ENCODE peak calls at places on chromosomes 2 and 18, in eight cellular contexts. One of them, this sample, is unnamed.

GRCh38 chr2:207162319-207162718 is 3.4 kb downstream of the KLF7 start:
- DNase-seq in OCI-LY7: no peak
- DNase-seq in CD4-positive, CD25-positive, alpha-beta regulatory T cell: no peak
- DNase-seq in mesendoderm: no peak
- DNase-seq in NCI-H2171 treated with DMSO at 0.1 percent for 48 hours: no peak
- DNase-seq in NCI-H748 treated with DMSO at 0.1 percent for 48 hours: no peak
- DNase-seq in iris pigment epithelial cell: peak
- DNase-seq in dorsolateral prefrontal cortex: no peak
- DNase-seq in this sample: no peak

GRCh38 chr2:10523406-10524189 is 75.5 kb upstream of the ODC1 start:
- DNase-seq in NCI-H748 treated with DMSO at 0.1 percent for 48 hours: no peak
- DNase-seq in mesendoderm: no peak
- DNase-seq in OCI-LY7: no peak
- DNase-seq in dorsolateral prefrontal cortex: peak
- DNase-seq in NCI-H2171 treated with DMSO at 0.1 percent for 48 hours: no peak
- DNase-seq in CD4-positive, CD25-positive, alpha-beta regulatory T cell: no peak
- DNase-seq in iris pigment epithelial cell: no peak
- DNase-seq in this sample: peak

GRCh38 chr2:30503007-30503691 is 56.1 kb downstream of the LCLAT1 start:
- DNase-seq in NCI-H2171 treated with DMSO at 0.1 percent for 48 hours: no peak
- DNase-seq in mesendoderm: peak
- DNase-seq in CD4-positive, CD25-positive, alpha-beta regulatory T cell: peak
- DNase-seq in NCI-H748 treated with DMSO at 0.1 percent for 48 hours: no peak
- DNase-seq in iris pigment epithelial cell: peak
- DNase-seq in OCI-LY7: no peak
- DNase-seq in dorsolateral prefrontal cortex: no peak
- DNase-seq in this sample: no peak

GRCh38 chr18:3468066-3468705 is 18.2 kb downstream of the TGIF1 start:
- DNase-seq in CD4-positive, CD25-positive, alpha-beta regulatory T cell: no peak
- DNase-seq in dorsolateral prefrontal cortex: no peak
- DNase-seq in iris pigment epithelial cell: no peak
- DNase-seq in OCI-LY7: no peak
- DNase-seq in NCI-H748 treated with DMSO at 0.1 percent for 48 hours: no peak
- DNase-seq in mesendoderm: peak
- DNase-seq in NCI-H2171 treated with DMSO at 0.1 percent for 48 hours: no peak
- DNase-seq in this sample: no peak

GRCh38 chr18:75156831-75157230 is 52.1 kb downstream of the PTGR3 start:
- DNase-seq in OCI-LY7: no peak
- DNase-seq in CD4-positive, CD25-positive, alpha-beta regulatory T cell: no peak
- DNase-seq in mesendoderm: no peak
- DNase-seq in NCI-H2171 treated with DMSO at 0.1 percent for 48 hours: no peak
- DNase-seq in dorsolateral prefrontal cortex: no peak
- DNase-seq in iris pigment epithelial cell: no peak
- DNase-seq in NCI-H748 treated with DMSO at 0.1 percent for 48 hours: no peak
- DNase-seq in this sample: no peak

GRCh38 chr18:9927392-9928063 is 13.7 kb downstream of the VAPA start:
- DNase-seq in dorsolateral prefrontal cortex: no peak
- DNase-seq in NCI-H748 treated with DMSO at 0.1 percent for 48 hours: no peak
- DNase-seq in CD4-positive, CD25-positive, alpha-beta regulatory T cell: no peak
- DNase-seq in OCI-LY7: no peak
- DNase-seq in NCI-H2171 treated with DMSO at 0.1 percent for 48 hours: no peak
- DNase-seq in mesendoderm: no peak
- DNase-seq in iris pigment epithelial cell: no peak
- DNase-seq in this sample: no peak

GRCh38 chr2:98505311-98505808 is 60.7 kb downstream of the INPP4A start:
- DNase-seq in NCI-H748 treated with DMSO at 0.1 percent for 48 hours: no peak
- DNase-seq in iris pigment epithelial cell: no peak
- DNase-seq in CD4-positive, CD25-positive, alpha-beta regulatory T cell: no peak
- DNase-seq in mesendoderm: no peak
- DNase-seq in NCI-H2171 treated with DMSO at 0.1 percent for 48 hours: no peak
- DNase-seq in dorsolateral prefrontal cortex: no peak
- DNase-seq in OCI-LY7: no peak
- DNase-seq in this sample: no peak

GRCh38 chr2:211132046-211132445 is 575.6 kb downstream of the CPS1 start:
- DNase-seq in NCI-H748 treated with DMSO at 0.1 percent for 48 hours: no peak
- DNase-seq in dorsolateral prefrontal cortex: no peak
- DNase-seq in OCI-LY7: no peak
- DNase-seq in iris pigment epithelial cell: peak
- DNase-seq in CD4-positive, CD25-positive, alpha-beta regulatory T cell: no peak
- DNase-seq in NCI-H2171 treated with DMSO at 0.1 percent for 48 hours: no peak
- DNase-seq in mesendoderm: no peak
- DNase-seq in this sample: no peak

GRCh38 chr2:211138551-211138950 is 582.2 kb downstream of the CPS1 start:
- DNase-seq in iris pigment epithelial cell: no peak
- DNase-seq in mesendoderm: no peak
- DNase-seq in CD4-positive, CD25-positive, alpha-beta regulatory T cell: no peak
- DNase-seq in OCI-LY7: no peak
- DNase-seq in dorsolateral prefrontal cortex: no peak
- DNase-seq in NCI-H748 treated with DMSO at 0.1 percent for 48 hours: no peak
- DNase-seq in NCI-H2171 treated with DMSO at 0.1 percent for 48 hours: no peak
- DNase-seq in this sample: no peak

GRCh38 chr2:80896576-80896975 is 592.0 kb upstream of the LRRTM1 start:
- DNase-seq in mesendoderm: peak
- DNase-seq in NCI-H2171 treated with DMSO at 0.1 percent for 48 hours: no peak
- DNase-seq in OCI-LY7: peak
- DNase-seq in NCI-H748 treated with DMSO at 0.1 percent for 48 hours: no peak
- DNase-seq in iris pigment epithelial cell: no peak
- DNase-seq in CD4-positive, CD25-positive, alpha-beta regulatory T cell: no peak
- DNase-seq in dorsolateral prefrontal cortex: no peak
- DNase-seq in this sample: no peak

GRCh38 chr2:30927561-30928075 is 120.4 kb upstream of the CAPN13 start:
- DNase-seq in dorsolateral prefrontal cortex: no peak
- DNase-seq in mesendoderm: no peak
- DNase-seq in NCI-H748 treated with DMSO at 0.1 percent for 48 hours: no peak
- DNase-seq in OCI-LY7: no peak
- DNase-seq in iris pigment epithelial cell: no peak
- DNase-seq in NCI-H2171 treated with DMSO at 0.1 percent for 48 hours: no peak
- DNase-seq in CD4-positive, CD25-positive, alpha-beta regulatory T cell: no peak
- DNase-seq in this sample: no peak

This sample was measured in kidney.